ENCODE peak calls at places on chromosomes 6 and 20, in seven cellular contexts. One of them, this sample, is unnamed.

GRCh38 chr6:166032366-166033171 is 135.1 kb downstream of the TBXT start:
- DNase-seq in hypothalamus: no peak
- DNase-seq in EH: peak; percentile 86
- DNase-seq in PC-9: no peak
- DNase-seq in BE2C: peak; percentile 80
- DNase-seq in fibroblast of pulmonary artery: peak; percentile 91
- DNase-seq in Daoy: peak; percentile 27
- DNase-seq in this sample: peak; percentile 18

GRCh38 chr6:1468126-1468525 is 78.8 kb downstream of the FOXF2 start:
- DNase-seq in fibroblast of pulmonary artery: no peak
- DNase-seq in Daoy: no peak
- DNase-seq in PC-9: no peak
- DNase-seq in EH: no peak
- DNase-seq in hypothalamus: no peak
- DNase-seq in BE2C: no peak
- DNase-seq in this sample: no peak

GRCh38 chr20:60381643-60382400 is 423.6 kb downstream of the CDH26 start:
- DNase-seq in PC-9: no peak
- DNase-seq in EH: no peak
- DNase-seq in fibroblast of pulmonary artery: no peak
- DNase-seq in Daoy: no peak
- DNase-seq in hypothalamus: no peak
- DNase-seq in BE2C: no peak
- DNase-seq in this sample: no peak

GRCh38 chr20:63714858-63715257 is 7.0 kb downstream of the ZGPAT start:
- DNase-seq in BE2C: no peak
- DNase-seq in fibroblast of pulmonary artery: no peak
- DNase-seq in hypothalamus: no peak
- DNase-seq in EH: no peak
- DNase-seq in PC-9: peak; percentile 19
- DNase-seq in Daoy: no peak
- DNase-seq in this sample: no peak

GRCh38 chr6:48736486-48737206 is 625.6 kb upstream of the PTCHD4 start:
- DNase-seq in EH: peak; percentile 86
- DNase-seq in Daoy: peak; percentile 42
- DNase-seq in fibroblast of pulmonary artery: peak; percentile 24
- DNase-seq in BE2C: no peak
- DNase-seq in hypothalamus: no peak
- DNase-seq in PC-9: peak; percentile 77
- DNase-seq in this sample: no peak

GRCh38 chr6:46963626-46964025 is 41.9 kb upstream of the ADGRF5 start:
- DNase-seq in hypothalamus: no peak
- DNase-seq in BE2C: no peak
- DNase-seq in fibroblast of pulmonary artery: peak; percentile 96
- DNase-seq in EH: peak; percentile 64
- DNase-seq in PC-9: no peak
- DNase-seq in Daoy: peak; percentile 55
- DNase-seq in this sample: no peak

GRCh38 chr6:53822355-53823115 is 27.7 kb downstream of the LRRC1 start:
- DNase-seq in hypothalamus: no peak
- DNase-seq in fibroblast of pulmonary artery: no peak
- DNase-seq in PC-9: no peak
- DNase-seq in EH: no peak
- DNase-seq in BE2C: no peak
- DNase-seq in Daoy: no peak
- DNase-seq in this sample: no peak

GRCh38 chr20:63360850-63361497 is at the start of gene CHRNA4:
- DNase-seq in fibroblast of pulmonary artery: no peak
- DNase-seq in Daoy: no peak
- DNase-seq in EH: no peak
- DNase-seq in BE2C: no peak
- DNase-seq in PC-9: no peak
- DNase-seq in hypothalamus: no peak
- DNase-seq in this sample: no peak

GRCh38 chr6:166348305-166348949 is 6.1 kb upstream of the SFT2D1 start:
- DNase-seq in fibroblast of pulmonary artery: no peak
- DNase-seq in EH: no peak
- DNase-seq in hypothalamus: no peak
- DNase-seq in Daoy: no peak
- DNase-seq in BE2C: no peak
- DNase-seq in PC-9: no peak
- DNase-seq in this sample: no peak

GRCh38 chr6:165971202-165971601 is 196.4 kb downstream of the TBXT start:
- DNase-seq in BE2C: no peak
- DNase-seq in hypothalamus: no peak
- DNase-seq in Daoy: no peak
- DNase-seq in PC-9: no peak
- DNase-seq in fibroblast of pulmonary artery: no peak
- DNase-seq in EH: no peak
- DNase-seq in this sample: no peak

GRCh38 chr6:170285482-170285881 is 5.4 kb downstream of the DLL1 start:
- DNase-seq in EH: no peak
- DNase-seq in fibroblast of pulmonary artery: no peak
- DNase-seq in PC-9: no peak
- DNase-seq in Daoy: no peak
- DNase-seq in hypothalamus: no peak
- DNase-seq in BE2C: no peak
- DNase-seq in this sample: no peak

GRCh38 chr6:42963179-42963854 is 2.8 kb downstream of the GNMT start:
- DNase-seq in hypothalamus: no peak
- DNase-seq in Daoy: no peak
- DNase-seq in EH: no peak
- DNase-seq in PC-9: no peak
- DNase-seq in BE2C: no peak
- DNase-seq in fibroblast of pulmonary artery: no peak
- DNase-seq in this sample: no peak

GRCh38 chr6:16688984-16689636 is 72.2 kb downstream of the ATXN1 start:
- DNase-seq in Daoy: peak; percentile 91
- DNase-seq in EH: peak; percentile 86
- DNase-seq in hypothalamus: no peak
- DNase-seq in BE2C: no peak
- DNase-seq in PC-9: peak; percentile 38
- DNase-seq in fibroblast of pulmonary artery: peak; percentile 91
- DNase-seq in this sample: no peak

GRCh38 chr6:27288136-27289044 is 23.7 kb downstream of the POM121L2 start:
- DNase-seq in fibroblast of pulmonary artery: no peak
- DNase-seq in PC-9: no peak
- DNase-seq in BE2C: no peak
- DNase-seq in hypothalamus: no peak
- DNase-seq in EH: no peak
- DNase-seq in Daoy: peak; percentile 48
- DNase-seq in this sample: no peak

GRCh38 chr6:143609501-143609900 is 68.3 kb upstream of the PHACTR2 start:
- DNase-seq in EH: peak; percentile 52
- DNase-seq in BE2C: no peak
- DNase-seq in hypothalamus: no peak
- DNase-seq in Daoy: no peak
- DNase-seq in fibroblast of pulmonary artery: no peak
- DNase-seq in PC-9: no peak
- DNase-seq in this sample: no peak

GRCh38 chr20:986733-987355 is 15.3 kb downstream of the RSPO4 start:
- DNase-seq in hypothalamus: no peak
- DNase-seq in BE2C: no peak
- DNase-seq in PC-9: no peak
- DNase-seq in fibroblast of pulmonary artery: no peak
- DNase-seq in EH: peak; percentile 56
- DNase-seq in Daoy: peak; percentile 79
- DNase-seq in this sample: no peak

GRCh38 chr20:47963022-47963421 is 177.7 kb upstream of the SULF2 start:
- DNase-seq in fibroblast of pulmonary artery: no peak
- DNase-seq in EH: no peak
- DNase-seq in BE2C: peak; percentile 82
- DNase-seq in hypothalamus: no peak
- DNase-seq in PC-9: no peak
- DNase-seq in Daoy: no peak
- DNase-seq in this sample: no peak

GRCh38 chr6:7534192-7534591 is 7.3 kb upstream of the DSP start:
- DNase-seq in hypothalamus: no peak
- DNase-seq in fibroblast of pulmonary artery: no peak
- DNase-seq in PC-9: no peak
- DNase-seq in Daoy: no peak
- DNase-seq in EH: no peak
- DNase-seq in BE2C: no peak
- DNase-seq in this sample: no peak

GRCh38 chr6:40394381-40394780 is 192.8 kb downstream of the LRFN2 start:
- DNase-seq in fibroblast of pulmonary artery: no peak
- DNase-seq in hypothalamus: no peak
- DNase-seq in Daoy: no peak
- DNase-seq in BE2C: no peak
- DNase-seq in EH: no peak
- DNase-seq in PC-9: no peak
- DNase-seq in this sample: no peak

GRCh38 chr6:291148-291696 is 1.1 kb upstream of the DUSP22 start:
- DNase-seq in hypothalamus: no peak
- DNase-seq in EH: peak; percentile 32
- DNase-seq in BE2C: no peak
- DNase-seq in PC-9: no peak
- DNase-seq in Daoy: peak; percentile 51
- DNase-seq in fibroblast of pulmonary artery: peak; percentile 22
- DNase-seq in this sample: no peak

GRCh38 chr6:16824804-16825777 is 63.8 kb upstream of the ATXN1 start:
- DNase-seq in Daoy: no peak
- DNase-seq in fibroblast of pulmonary artery: no peak
- DNase-seq in PC-9: no peak
- DNase-seq in BE2C: no peak
- DNase-seq in hypothalamus: no peak
- DNase-seq in EH: no peak
- DNase-seq in this sample: no peak

GRCh38 chr6:32195902-32196681 is 3.6 kb upstream of the GPSM3 start:
- DNase-seq in EH: peak; percentile 84
- DNase-seq in PC-9: peak; percentile 40
- DNase-seq in fibroblast of pulmonary artery: peak; percentile 99
- DNase-seq in Daoy: peak; percentile 96
- DNase-seq in hypothalamus: peak; percentile 81
- DNase-seq in BE2C: peak; percentile 95
- DNase-seq in this sample: peak; percentile 72

GRCh38 chr6:151071295-151071694 is 168.5 kb upstream of the AKAP12 start:
- DNase-seq in fibroblast of pulmonary artery: peak; percentile 88
- DNase-seq in BE2C: no peak
- DNase-seq in hypothalamus: no peak
- DNase-seq in Daoy: peak; percentile 89
- DNase-seq in EH: peak; percentile 94
- DNase-seq in PC-9: no peak
- DNase-seq in this sample: peak; percentile 30

GRCh38 chr6:17096076-17096475 is 5.8 kb upstream of the STMND1 start:
- DNase-seq in BE2C: no peak
- DNase-seq in fibroblast of pulmonary artery: no peak
- DNase-seq in EH: peak; percentile 31
- DNase-seq in Daoy: no peak
- DNase-seq in PC-9: no peak
- DNase-seq in hypothalamus: no peak
- DNase-seq in this sample: no peak

GRCh38 chr6:111122458-111123286 is 35.4 kb downstream of the SLC16A10 start:
- DNase-seq in PC-9: no peak
- DNase-seq in fibroblast of pulmonary artery: no peak
- DNase-seq in hypothalamus: no peak
- DNase-seq in BE2C: no peak
- DNase-seq in EH: no peak
- DNase-seq in Daoy: no peak
- DNase-seq in this sample: peak; percentile 80

GRCh38 chr6:36924778-36925396 is 29.7 kb upstream of the PI16 start:
- DNase-seq in hypothalamus: no peak
- DNase-seq in PC-9: no peak
- DNase-seq in fibroblast of pulmonary artery: no peak
- DNase-seq in Daoy: no peak
- DNase-seq in BE2C: no peak
- DNase-seq in EH: no peak
- DNase-seq in this sample: no peak

GRCh38 chr6:31074406-31074805 is 38.0 kb downstream of the C6orf15 start:
- DNase-seq in EH: peak; percentile 65
- DNase-seq in fibroblast of pulmonary artery: no peak
- DNase-seq in Daoy: no peak
- DNase-seq in BE2C: no peak
- DNase-seq in hypothalamus: no peak
- DNase-seq in PC-9: no peak
- DNase-seq in this sample: no peak

GRCh38 chr6:10441004-10441654 is 26.3 kb upstream of the TFAP2A start:
- DNase-seq in BE2C: no peak
- DNase-seq in EH: peak; percentile 97
- DNase-seq in hypothalamus: no peak
- DNase-seq in PC-9: peak; percentile 96
- DNase-seq in fibroblast of pulmonary artery: peak; percentile 91
- DNase-seq in Daoy: peak; percentile 78
- DNase-seq in this sample: no peak

GRCh38 chr6:139490482-139490881 is 116.0 kb upstream of the CITED2 start:
- DNase-seq in fibroblast of pulmonary artery: peak; percentile 21
- DNase-seq in EH: peak; percentile 46
- DNase-seq in PC-9: no peak
- DNase-seq in Daoy: no peak
- DNase-seq in hypothalamus: no peak
- DNase-seq in BE2C: no peak
- DNase-seq in this sample: no peak

GRCh38 chr6:19052219-19052618 is 665.1 kb downstream of the RNF144B start:
- DNase-seq in EH: peak; percentile 36
- DNase-seq in fibroblast of pulmonary artery: peak; percentile 33
- DNase-seq in hypothalamus: no peak
- DNase-seq in Daoy: no peak
- DNase-seq in PC-9: peak; percentile 70
- DNase-seq in BE2C: no peak
- DNase-seq in this sample: no peak

GRCh38 chr6:26067367-26067766 is 19.9 kb upstream of the HFE start:
- DNase-seq in BE2C: no peak
- DNase-seq in PC-9: peak; percentile 67
- DNase-seq in EH: no peak
- DNase-seq in fibroblast of pulmonary artery: no peak
- DNase-seq in hypothalamus: no peak
- DNase-seq in Daoy: no peak
- DNase-seq in this sample: no peak

GRCh38 chr20:59159822-59160740 is 3.5 kb upstream of the ZNF831 start:
- DNase-seq in Daoy: no peak
- DNase-seq in fibroblast of pulmonary artery: no peak
- DNase-seq in BE2C: no peak
- DNase-seq in EH: no peak
- DNase-seq in hypothalamus: no peak
- DNase-seq in PC-9: no peak
- DNase-seq in this sample: no peak

GRCh38 chr6:113184291-113184690 is 672.9 kb upstream of the MARCKS start:
- DNase-seq in Daoy: no peak
- DNase-seq in PC-9: no peak
- DNase-seq in hypothalamus: no peak
- DNase-seq in EH: peak; percentile 99
- DNase-seq in BE2C: no peak
- DNase-seq in fibroblast of pulmonary artery: peak; percentile 80
- DNase-seq in this sample: no peak

GRCh38 chr20:23029324-23029723 is 5.8 kb upstream of the SSTR4 start:
- DNase-seq in PC-9: no peak
- DNase-seq in hypothalamus: no peak
- DNase-seq in fibroblast of pulmonary artery: no peak
- DNase-seq in EH: no peak
- DNase-seq in BE2C: no peak
- DNase-seq in Daoy: no peak
- DNase-seq in this sample: no peak